ENCODE peak calls at places on chromosomes 16 and 17, in seven cellular contexts. W is fibroblast of lung, S is cardiac fibroblast, D is cardiac muscle cell, L is heart right ventricle, P is prostate gland, R is GM23338. U is an unnamed sample.

GRCh38 chr16:31201511-31202401 is 804 bp downstream of the PYCARD start:
- DNase-seq in L (peak; percentile 16), R (peak; percentile 79), S (no peak), P (no peak), W (peak; percentile 22), D (no peak), U (no peak)

GRCh38 chr17:67466251-67466650 is 89.2 kb downstream of the PITPNC1 start:
- DNase-seq in R (no peak), P (no peak), L (no peak), S (no peak), D (no peak), W (no peak), U (no peak)

GRCh38 chr16:72905581-72905980 is 142.3 kb downstream of the ZFHX3 start:
- DNase-seq in W (peak; percentile 80), D (no peak), P (no peak), S (peak; percentile 75), L (no peak), R (no peak), U (peak; percentile 63)

GRCh38 chr17:72946696-72947095 is 145.8 kb downstream of the SLC39A11 start:
- DNase-seq in R (no peak), S (no peak), L (no peak), P (no peak), D (no peak), W (no peak), U (no peak)

GRCh38 chr16:49000594-49000993 is 281.0 kb downstream of the CBLN1 start:
- DNase-seq in D (no peak), P (no peak), S (no peak), R (peak; percentile 75), L (no peak), W (no peak), U (no peak)

GRCh38 chr17:40862985-40863733 is 3.9 kb downstream of the KRT12 start:
- DNase-seq in P (no peak), R (peak; percentile 96), D (peak; percentile 20), L (no peak), S (peak; percentile 21), W (peak; percentile 9), U (no peak)

GRCh38 chr17:16460796-16461605 is 31.0 kb downstream of the LRRC75A start:
- DNase-seq in R (no peak), W (no peak), S (no peak), P (no peak), L (no peak), D (no peak), U (no peak)

GRCh38 chr17:7955414-7956042 is 23.5 kb downstream of the CNTROB start:
- DNase-seq in P (no peak), D (peak; percentile 75), R (no peak), L (peak; percentile 21), W (no peak), S (peak; percentile 19), U (peak; percentile 54)

GRCh38 chr17:77498056-77498785 is 357.5 kb downstream of the SEC14L1 start:
- DNase-seq in S (no peak), R (no peak), L (no peak), W (no peak), P (no peak), D (no peak), U (no peak)

GRCh38 chr17:17900615-17901520 is 64.1 kb upstream of the SREBF1 start:
- DNase-seq in D (peak; percentile 98), L (peak; percentile 91), R (no peak), P (peak; percentile 85), W (peak; percentile 95), S (peak; percentile 95), U (peak; percentile 99)

GRCh38 chr17:38535886-38536285 is 69.9 kb downstream of the SRCIN1 start:
- DNase-seq in W (no peak), R (no peak), D (no peak), P (no peak), S (no peak), L (no peak), U (no peak)

GRCh38 chr17:27733771-27734170 is 66.6 kb downstream of the NOS2 start:
- DNase-seq in L (no peak), W (no peak), D (no peak), S (no peak), R (no peak), P (no peak), U (no peak)

GRCh38 chr17:29212681-29213121 is 32.5 kb upstream of the MYO18A start:
- DNase-seq in D (no peak), R (no peak), S (no peak), L (no peak), P (no peak), W (no peak), U (peak; percentile 61)

GRCh38 chr16:85616608-85617311 is 3.6 kb downstream of the GSE1 start:
- DNase-seq in D (no peak), W (peak; percentile 23), S (no peak), R (no peak), L (peak; percentile 49), P (peak; percentile 65), U (no peak)

GRCh38 chr17:17382901-17383300 is 79.7 kb downstream of the NT5M start:
- DNase-seq in R (no peak), S (no peak), D (no peak), L (no peak), W (no peak), P (no peak), U (no peak)

GRCh38 chr17:4565209-4566141 is 5.1 kb upstream of the GGT6 start:
- DNase-seq in L (peak; percentile 68), S (peak; percentile 84), W (peak; percentile 68), R (peak; percentile 95), D (peak; percentile 86), P (peak; percentile 51), U (peak; percentile 81)

GRCh38 chr17:60086822-60087591 is 8.3 kb upstream of the HEATR6 start:
- DNase-seq in S (peak; percentile 86), W (peak; percentile 62), D (peak; percentile 38), R (no peak), L (no peak), P (no peak), U (peak; percentile 59)

GRCh38 chr17:44209786-44210341 is 9.6 kb downstream of the UBTF start:
- DNase-seq in D (no peak), W (no peak), L (no peak), S (no peak), R (no peak), P (no peak), U (no peak)

GRCh38 chr17:27244481-27245223 is 49.3 kb upstream of the WSB1 start:
- DNase-seq in W (peak; percentile 88), S (peak; percentile 99), L (peak; percentile 71), R (peak; percentile 74), P (peak; percentile 78), D (peak; percentile 99), U (peak; percentile 98)

GRCh38 chr16:29961127-29961478 is 776 bp upstream of the TMEM219 start:
- DNase-seq in D (no peak), L (no peak), P (no peak), R (no peak), S (no peak), W (no peak), U (no peak)

GRCh38 chr16:71933913-71934696 is 38.8 kb downstream of the IST1 start:
- DNase-seq in P (no peak), D (no peak), W (peak; percentile 61), S (peak; percentile 38), L (no peak), R (no peak), U (peak; percentile 65)

GRCh38 chr17:28145348-28145747 is 102.9 kb downstream of the NLK start:
- DNase-seq in P (no peak), L (no peak), W (peak; percentile 61), R (no peak), D (peak; percentile 7), S (peak; percentile 51), U (peak; percentile 20)

GRCh38 chr17:61401280-61402072 is 1.8 kb downstream of the TBX2 start:
- DNase-seq in P (no peak), S (peak; percentile 53), D (no peak), W (peak; percentile 41), L (no peak), R (no peak), U (no peak)

GRCh38 chr16:9095998-9096397 is 4.6 kb downstream of the HAPSTR1 start:
- DNase-seq in R (no peak), L (no peak), S (no peak), W (no peak), P (no peak), D (no peak), U (no peak)
- H3K4me3 ChIP-seq in R (peak overlapping the region; percentile 95), L (peak overlapping the region; percentile 95), S (no peak overlapping the region), W (peak overlapping the region; percentile 97), P (no peak overlapping the region), D (no peak overlapping the region), U (no peak overlapping the region)

GRCh38 chr16:84120023-84120422 is 3.3 kb upstream of the MBTPS1 start:
- DNase-seq in W (no peak), L (no peak), S (no peak), P (no peak), R (no peak), D (no peak), U (no peak)

GRCh38 chr16:84119368-84119767 is 2.6 kb upstream of the MBTPS1 start:
- DNase-seq in W (no peak), S (no peak), P (no peak), R (no peak), L (no peak), D (no peak), U (no peak)

GRCh38 chr16:84117482-84117843 is 721 bp upstream of the MBTPS1 start:
- DNase-seq in S (peak; percentile 63), P (no peak), L (no peak), D (no peak), R (peak; percentile 62), W (peak; percentile 33), U (peak; percentile 49)

GRCh38 chr16:84116720-84117481 is at the start of gene MBTPS1:
- DNase-seq in W (peak; percentile 95), S (peak; percentile 98), L (peak; percentile 98), R (peak; percentile 98), P (peak; percentile 97), D (peak; percentile 99), U (peak; percentile 96)

DNA sequence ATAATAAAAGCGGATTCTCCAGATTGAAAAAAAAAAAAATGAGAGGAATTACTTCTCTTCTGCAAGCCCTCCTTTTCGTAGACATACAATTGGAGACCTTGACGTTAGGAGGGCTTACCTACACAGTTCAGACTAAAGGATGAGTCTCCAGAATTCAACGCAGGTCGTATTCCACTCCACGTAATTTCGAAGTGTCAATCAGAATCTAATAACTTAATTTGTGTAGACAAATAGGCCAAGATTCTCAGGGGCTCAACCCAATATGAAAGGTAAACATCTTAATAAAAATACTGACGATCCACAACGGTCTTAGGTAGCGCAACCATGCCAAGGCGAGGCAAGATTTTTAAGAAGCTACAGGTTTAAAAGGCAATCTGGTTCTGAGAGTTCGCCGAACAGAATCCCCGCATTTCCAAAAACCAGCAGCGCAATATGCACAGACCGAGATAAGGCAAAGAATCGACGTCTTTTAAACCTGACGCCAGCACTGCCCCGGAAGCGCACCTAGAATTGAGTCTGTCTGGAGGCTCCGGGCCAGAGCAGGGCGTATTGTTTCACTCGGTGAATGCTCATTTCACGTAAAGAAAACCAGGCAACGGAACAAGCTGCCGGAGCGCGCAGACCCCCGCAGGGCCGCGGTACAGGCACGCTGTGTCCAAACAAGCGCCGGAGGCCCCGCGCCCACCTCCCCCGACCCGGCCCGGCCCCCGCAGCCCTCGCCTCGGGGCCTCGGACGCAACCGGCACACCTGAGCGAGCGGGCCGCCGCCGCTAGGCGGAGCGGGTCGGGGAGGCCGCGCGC is 623 bp downstream of the MBTPS1 start:
- DNase-seq in W (peak; percentile 56), P (peak; percentile 41), D (peak; percentile 57), S (peak; percentile 42), R (no peak), L (peak; percentile 43), U (peak; percentile 30)
- TF ChIP-seq CTCF in W (no peak), P (no peak), D (no peak), S (no peak), R (no peak), L (peak; percentile 45), U (no peak)

GRCh38 chr17:1486802-1487695 is 5.4 kb downstream of the MYO1C start:
- DNase-seq in S (peak; percentile 66), D (peak; percentile 48), W (peak; percentile 67), P (peak; percentile 77), R (peak; percentile 80), L (peak; percentile 73), U (peak; percentile 53)
- H3K4me3 ChIP-seq in S (no peak overlapping the region), D (peak overlapping the region; percentile 33), W (peak overlapping the region; percentile 56), P (peak overlapping the region; percentile 60), R (peak overlapping the region; percentile 65), L (peak overlapping the region; percentile 74), U (peak overlapping the region; percentile 42)

GRCh38 chr16:77437859-77438258 is 3.0 kb upstream of the ADAMTS18 start:
- DNase-seq in L (no peak), W (no peak), P (no peak), D (peak; percentile 28), S (peak; percentile 64), R (peak; percentile 57), U (peak; percentile 25)
- TF ChIP-seq CTCF in L (peak; percentile 33), W (peak; percentile 30), P (no peak), D (peak; percentile 28), S (peak; percentile 34), R (peak; percentile 65), U (peak; percentile 33)

U was measured in fibroblast of mammary gland.